ENCODE peak calls at places on chromosomes 1 and 21, in nine cellular contexts. N is SK-N-SH, S is GM12878, J is GM23338, M is Panc1, D is A549, F is K562, V is HCT116, Z is HepG2. Q is an unnamed sample.

GRCh38 chr1:18299441-18300338 is 181.0 kb upstream of the KLHDC7A start:
- DNase-seq in F (peak; percentile 80), D (peak; percentile 47), J (peak; percentile 88), Z (peak; percentile 13), N (peak; percentile 73), M (peak; percentile 2), V (peak; percentile 10), S (no peak), Q (no peak)

GRCh38 chr1:66244429-66244828 is 289.5 kb upstream of the SGIP1 start:
- DNase-seq in F (no peak), N (peak; percentile 31), Z (no peak), D (no peak), M (no peak), V (no peak), J (no peak), S (no peak), Q (no peak)

GRCh38 chr1:12206792-12207424 is 22.9 kb upstream of the VPS13D start:
- DNase-seq in F (no peak), Z (no peak), J (no peak), S (no peak), V (no peak), D (no peak), M (no peak), N (no peak), Q (no peak)

GRCh38 chr1:8402109-8402704 is 84.3 kb downstream of the SLC45A1 start:
- DNase-seq in D (no peak), V (no peak), F (no peak), N (no peak), J (no peak), M (no peak), Z (no peak), S (no peak), Q (no peak)

GRCh38 chr1:206685749-206686485 is 1.2 kb downstream of the MAPKAPK2 start:
- DNase-seq in F (peak; percentile 78), J (peak; percentile 75), N (peak; percentile 78), S (no peak), V (peak; percentile 24), D (peak; percentile 41), Z (peak; percentile 54), M (no peak), Q (peak; percentile 92)

GRCh38 chr1:205983925-205984725 is 19.1 kb downstream of the RAB7B start:
- DNase-seq in V (peak; percentile 44), D (peak; percentile 62), F (peak; percentile 62), Z (peak; percentile 80), J (peak; percentile 86), N (peak; percentile 74), S (no peak), M (peak; percentile 39), Q (peak; percentile 23)

GRCh38 chr1:88730995-88731394 is 46.9 kb downstream of the PKN2 start:
- DNase-seq in J (no peak), Z (no peak), M (no peak), S (no peak), D (no peak), F (no peak), V (no peak), N (no peak), Q (no peak)

GRCh38 chr21:32717851-32718316 is 9.9 kb downstream of the SYNJ1 start:
- DNase-seq in J (no peak), S (no peak), N (no peak), V (no peak), M (no peak), D (no peak), Z (no peak), F (no peak), Q (peak; percentile 55)

GRCh38 chr1:153308540-153308939 is 4.2 kb downstream of the PGLYRP3 start:
- DNase-seq in D (no peak), F (no peak), J (no peak), Z (no peak), S (no peak), V (no peak), N (no peak), M (no peak), Q (no peak)

GRCh38 chr1:202235003-202235660 is 41.5 kb downstream of the LGR6 start:
- DNase-seq in S (no peak), Z (no peak), F (no peak), N (no peak), V (no peak), J (no peak), D (no peak), M (no peak), Q (no peak)

GRCh38 chr1:202235856-202236837 is 42.5 kb downstream of the LGR6 start:
- DNase-seq in J (peak; percentile 93), S (peak; percentile 12), V (peak; percentile 86), Z (peak; percentile 66), F (peak; percentile 96), M (peak; percentile 88), D (peak; percentile 98), N (peak; percentile 87), Q (peak; percentile 38)

GRCh38 chr1:202238914-202239313 is 45.3 kb downstream of the LGR6 start:
- DNase-seq in V (no peak), M (no peak), F (no peak), N (no peak), S (no peak), D (no peak), J (no peak), Z (no peak), Q (no peak)

GRCh38 chr1:202234331-202235002 is 40.9 kb downstream of the LGR6 start:
- DNase-seq in V (no peak), D (no peak), J (no peak), Z (peak; percentile 11), M (no peak), F (no peak), S (no peak), N (no peak), Q (no peak)

GRCh38 chr1:202237052-202237451 is 43.5 kb downstream of the LGR6 start:
- DNase-seq in F (peak; percentile 81), J (peak; percentile 93), M (no peak), Z (peak; percentile 55), N (peak; percentile 79), D (peak; percentile 92), V (peak; percentile 63), S (no peak), Q (peak; percentile 14)
- TF ChIP-seq REST in F (no peak), J (no peak), M (no peak), Z (no peak), N (no peak), D (no peak), V (no peak), S (no peak), Q (no peak)

DNA sequence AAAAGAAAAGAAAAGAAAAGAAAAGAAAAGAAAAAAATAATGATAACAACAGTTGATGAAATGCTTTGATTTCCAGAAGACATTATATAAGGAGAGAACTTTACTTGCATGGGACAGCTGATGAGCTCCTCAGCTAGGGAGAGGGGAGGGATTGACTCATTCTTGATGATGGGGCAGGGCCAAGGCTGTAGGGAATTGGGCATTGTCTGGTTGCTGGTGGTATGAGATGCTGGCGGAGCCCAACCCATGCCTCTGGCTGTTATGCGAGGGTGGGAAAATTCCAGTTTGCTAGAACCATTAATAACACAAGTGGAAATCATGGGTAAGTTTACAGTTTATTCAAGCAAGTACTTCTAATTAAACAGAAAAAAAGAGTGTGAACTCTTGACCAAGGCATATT is 36.0 kb upstream of the KIF26B start:
- DNase-seq in M (no peak), J (no peak), F (no peak), Z (no peak), N (no peak), D (no peak), V (no peak), S (no peak), Q (no peak)
- H3K27ac ChIP-seq in M (no peak overlapping the region), J (no peak overlapping the region), F (no peak overlapping the region), Z (no peak overlapping the region), N (no peak overlapping the region), D (no peak overlapping the region), V (no peak overlapping the region), S (no peak overlapping the region), Q (no peak overlapping the region)

DNA sequence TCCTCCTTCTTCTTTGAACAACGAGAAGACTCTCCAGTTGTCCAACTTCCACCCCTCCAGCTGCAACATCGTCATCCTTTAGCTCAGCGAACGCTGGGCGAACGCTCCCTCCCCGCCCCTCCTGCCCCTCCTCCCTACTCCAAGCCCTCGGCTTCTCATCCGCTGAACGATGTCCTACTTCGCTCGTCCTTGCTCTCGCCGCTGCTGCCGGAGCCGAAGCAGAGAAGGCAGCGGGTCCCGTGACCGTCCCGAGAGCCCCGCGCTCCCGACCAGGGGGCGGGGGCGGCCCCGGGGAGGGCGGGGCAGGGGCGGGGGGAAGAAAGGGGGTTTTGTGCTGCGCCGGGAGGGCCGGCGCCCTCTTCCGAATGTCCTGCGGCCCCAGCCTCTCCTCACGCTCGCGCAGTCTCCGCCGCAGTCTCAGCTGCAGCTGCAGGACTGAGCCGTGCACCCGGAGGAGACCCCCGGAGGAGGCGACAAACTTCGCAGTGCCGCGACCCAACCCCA is at the start of gene BCAN:
- DNase-seq in J (peak; percentile 89), V (no peak), F (peak; percentile 55), S (no peak), Z (no peak), N (peak; percentile 86), D (no peak), M (no peak), Q (no peak)
- TF ChIP-seq CTCF in J (no peak), V (no peak), F (no peak), S (no peak), Z (no peak), N (no peak), D (no peak), M (no peak), Q (no peak)

GRCh38 chr1:246691622-246692495 is 32.4 kb upstream of the SCCPDH start:
- DNase-seq in D (no peak), N (no peak), V (no peak), S (no peak), F (peak; percentile 34), M (no peak), Z (no peak), J (peak; percentile 21), Q (no peak)

GRCh38 chr1:246695666-246696065 is 28.5 kb upstream of the SCCPDH start:
- DNase-seq in D (no peak), N (no peak), M (no peak), V (no peak), Z (no peak), S (no peak), J (no peak), F (no peak), Q (no peak)

GRCh38 chr1:246698466-246699094 is 25.6 kb upstream of the SCCPDH start:
- DNase-seq in Z (no peak), J (no peak), D (no peak), M (no peak), S (no peak), V (no peak), F (no peak), N (no peak), Q (no peak)

GRCh38 chr1:246699095-246699735 is 25.0 kb upstream of the SCCPDH start:
- DNase-seq in N (peak; percentile 86), S (peak; percentile 76), F (peak; percentile 85), Z (peak; percentile 86), M (peak; percentile 80), V (peak; percentile 85), J (peak; percentile 95), D (peak; percentile 89), Q (peak; percentile 41)

DNA sequence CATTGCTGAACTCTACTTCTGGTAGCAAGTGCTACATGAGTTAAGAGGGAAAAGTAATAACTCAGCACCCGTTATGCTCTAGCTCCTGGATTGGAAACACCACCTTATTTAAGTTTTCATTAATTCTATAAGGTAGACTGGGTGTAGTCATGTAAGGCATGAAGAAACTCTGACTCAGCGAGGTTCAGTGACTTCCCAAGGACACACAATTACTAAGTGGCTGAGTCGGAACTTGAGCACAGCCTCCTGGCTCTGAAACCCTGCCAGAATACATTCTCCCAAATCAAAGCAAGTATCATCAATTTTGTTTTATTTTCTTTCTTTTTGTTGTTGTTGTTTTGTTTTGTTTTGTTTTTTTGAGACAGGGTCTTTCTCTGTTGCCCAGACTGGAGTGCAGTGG is 29.1 kb upstream of the SCCPDH start:
- DNase-seq in F (no peak), M (no peak), D (no peak), N (no peak), Z (no peak), V (no peak), S (no peak), J (no peak), Q (no peak)
- TF ChIP-seq REST in F (no peak), M (no peak), D (no peak), N (no peak), Z (no peak), V (no peak), S (no peak), J (no peak), Q (no peak)